ENCODE peak calls at places on chromosome 17, in nine cellular contexts. Y, B, C, Z, P, S, D, T and Q are unnamed samples. For H3K4me1, the result is how much of the 10 kb centered on the place peaks cover.

GRCh38 chr17:62591323-62591722 is 36.1 kb upstream of the MRC2 start:
- DNase-seq in C (no peak), T (no peak), Y (no peak), B (no peak), Z (no peak), D (peak), S (no peak), P (no peak), Q (no peak)

GRCh38 chr17:80501739-80502577 is 25.6 kb upstream of the NPTX1 start:
- DNase-seq in P (no peak), C (no peak), B (no peak), Z (no peak), Y (no peak), D (no peak), T (no peak), S (peak), Q (no peak)

GRCh38 chr17:1197379-1197778 is 17.6 kb upstream of the ABR start:
- DNase-seq in B (peak), Y (no peak), C (no peak), T (peak), P (no peak), D (peak), S (no peak), Z (no peak), Q (no peak)

GRCh38 chr17:16975744-16976625 is 4.1 kb upstream of the TNFRSF13B start:
- DNase-seq in Y (no peak), Z (peak), T (no peak), P (no peak), C (no peak), B (no peak), D (no peak), S (no peak), Q (no peak)

GRCh38 chr17:42422412-42422957 is 571 bp downstream of the CAVIN1 start:
- DNase-seq in P (peak), C (no peak), S (peak), B (peak), D (peak), Z (no peak), Y (peak), T (no peak), Q (peak)

GRCh38 chr17:66549731-66550207 is 247.4 kb downstream of the PRKCA start:
- DNase-seq in Y (no peak), C (no peak), Z (no peak), D (no peak), B (no peak), S (peak), T (no peak), P (no peak), Q (no peak)

GRCh38 chr17:35769895-35770486 is 9.3 kb downstream of the C17orf50 start:
- DNase-seq in T (no peak), B (no peak), Y (no peak), S (no peak), D (no peak), C (no peak), P (no peak), Z (no peak), Q (no peak)

GRCh38 chr17:28999216-28999615 is 6.6 kb downstream of the SEZ6 start:
- DNase-seq in S (no peak), P (no peak), D (no peak), C (no peak), Z (no peak), T (no peak), Y (no peak), B (no peak), Q (no peak)

GRCh38 chr17:65750678-65751077 is 189.2 kb upstream of the AXIN2 start:
- DNase-seq in Z (peak), P (peak), T (peak), S (peak), D (peak), B (peak), C (peak), Y (peak), Q (peak)

GRCh38 chr17:38583176-38583575 is 22.6 kb downstream of the SRCIN1 start:
- DNase-seq in Z (no peak), C (no peak), Y (no peak), T (no peak), D (no peak), S (no peak), B (no peak), P (no peak), Q (no peak)

GRCh38 chr17:47692137-47692894 is 1.6 kb upstream of the TBKBP1 start:
- DNase-seq in P (no peak), Z (no peak), Y (no peak), D (no peak), B (no peak), S (no peak), C (no peak), T (no peak), Q (no peak)

GRCh38 chr17:27489045-27489715 is 32.9 kb downstream of the KSR1 start:
- DNase-seq in D (peak), P (no peak), B (peak), Y (no peak), C (peak), S (peak), Z (no peak), T (peak), Q (peak)

GRCh38 chr17:36443777-36444176 is 42.7 kb upstream of the ZNHIT3 start:
- DNase-seq in T (no peak), Z (no peak), S (no peak), Y (no peak), C (no peak), D (no peak), P (no peak), B (no peak), Q (no peak)

GRCh38 chr17:55190748-55191147 is 74.0 kb upstream of the HLF start:
- DNase-seq in P (no peak), D (no peak), S (no peak), Z (no peak), C (no peak), T (no peak), Y (no peak), B (no peak), Q (no peak)

GRCh38 chr17:60260540-60260939 is 110.8 kb downstream of the CA4 start:
- DNase-seq in S (no peak), T (no peak), D (no peak), B (no peak), P (no peak), Z (no peak), C (no peak), Y (no peak), Q (no peak)

GRCh38 chr17:63601439-63602371 is 1.0 kb downstream of the TACO1 start:
- DNase-seq in Z (no peak), P (peak), S (peak), Y (peak), D (no peak), B (no peak), T (no peak), C (no peak), Q (peak)

GRCh38 chr17:75602644-75603043 is 15.0 kb downstream of the MYO15B start:
- DNase-seq in Y (no peak), T (no peak), D (no peak), S (no peak), B (no peak), Z (no peak), P (no peak), C (no peak), Q (no peak)

GRCh38 chr17:21539146-21539545 is 153.2 kb upstream of the KCNJ18 start:
- DNase-seq in P (no peak), C (no peak), Z (no peak), D (no peak), B (no peak), Y (no peak), T (no peak), S (no peak), Q (no peak)

DNA sequence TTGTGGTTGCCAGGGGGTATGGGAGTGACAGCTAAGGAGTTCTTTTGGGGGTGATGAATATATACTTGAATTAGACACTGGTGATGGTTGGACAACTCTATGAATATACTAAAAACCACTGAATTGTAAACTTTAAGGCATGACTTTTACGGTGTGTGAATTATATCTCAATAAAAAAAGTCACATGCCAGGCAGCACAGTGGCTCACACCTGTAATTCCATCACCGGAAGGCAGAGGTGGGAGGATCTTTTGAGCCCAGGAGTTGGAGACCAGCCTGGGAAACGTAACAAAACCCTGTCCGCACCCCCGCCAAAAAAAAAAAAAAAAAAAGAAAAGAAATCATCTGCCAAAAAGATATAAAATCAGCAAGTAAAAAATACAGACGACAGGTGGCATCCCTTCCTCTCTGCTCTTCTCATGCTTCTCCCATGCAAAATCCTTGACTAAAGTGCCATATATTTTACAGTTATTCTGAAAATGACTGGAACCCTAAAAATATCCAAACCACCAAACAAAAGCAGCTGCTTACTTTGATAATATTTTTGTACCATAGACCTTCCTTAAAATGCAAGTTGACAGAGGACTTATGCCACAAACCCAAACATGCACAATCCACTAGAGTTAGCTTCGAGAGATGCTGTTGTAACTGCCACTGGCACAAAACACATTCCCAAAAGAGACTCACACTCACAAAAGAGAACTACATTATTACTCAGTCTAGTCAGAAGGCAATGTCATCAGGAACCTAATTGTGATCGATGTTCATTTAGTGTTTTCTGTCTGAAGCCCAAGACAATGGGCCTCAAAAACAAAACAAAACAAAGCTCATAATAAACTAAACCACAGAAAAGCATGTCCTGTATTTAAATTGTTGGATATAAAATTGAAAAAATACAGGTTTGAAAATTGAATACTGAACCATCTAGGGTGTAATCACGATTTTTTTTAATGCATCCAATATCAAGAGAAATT is 2.5 kb downstream of the CRLF3 start:
- DNase-seq in B (no peak), Y (no peak), D (no peak), T (no peak), Z (peak), C (no peak), P (no peak), S (no peak), Q (no peak)
- H3K4me1 ChIP-seq in B (under half), Y (under half), D (under half), T (under half), Z (half or more), C (under half), P (under half), S (under half), Q (under half)

GRCh38 chr17:7017827-7018200 is 5.0 kb upstream of the BCL6B start:
- DNase-seq in P (no peak), T (no peak), D (no peak), C (no peak), Z (no peak), Y (no peak), S (no peak), B (no peak), Q (no peak)
- H3K4me1 ChIP-seq in P (under half), T (under half), D (under half), C (half or more), Z (under half), Y (under half), S (under half), B (under half), Q (under half)

GRCh38 chr17:4476512-4477070 is 22.1 kb upstream of the SPNS2 start:
- DNase-seq in Z (no peak), P (no peak), S (no peak), C (no peak), T (no peak), B (no peak), D (no peak), Y (peak), Q (peak)
- H3K4me1 ChIP-seq in Z (under half), P (under half), S (under half), C (half or more), T (under half), B (under half), D (under half), Y (half or more), Q (under half)

DNA sequence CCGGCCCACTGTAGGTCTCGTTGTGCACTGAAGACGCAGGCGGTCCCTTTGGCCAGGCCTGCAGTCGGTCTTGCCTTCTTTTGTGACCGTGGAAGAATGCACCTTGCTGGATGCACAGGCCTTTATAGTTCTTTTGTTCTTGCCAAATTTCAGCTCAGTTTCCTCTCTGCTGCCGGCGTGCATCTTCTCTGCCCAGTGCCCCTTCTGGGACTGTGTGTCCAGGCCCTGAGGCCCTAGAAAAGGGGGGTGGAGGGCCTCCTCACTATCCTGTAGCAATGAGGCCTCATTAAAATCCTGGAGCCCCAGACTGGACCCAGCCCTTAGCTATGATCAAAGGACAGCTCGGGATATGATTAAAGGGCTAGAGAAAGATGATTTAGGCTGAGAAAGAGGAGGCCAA is 229.8 kb downstream of the SEC14L1 start:
- DNase-seq in T (no peak), Y (no peak), Z (no peak), D (peak), P (no peak), B (no peak), S (no peak), C (no peak), Q (no peak)
- H3K4me1 ChIP-seq in T (half or more), Y (half or more), Z (half or more), D (half or more), P (under half), B (under half), S (half or more), C (half or more), Q (under half)

GRCh38 chr17:50144845-50145531 is 5.5 kb downstream of the PPP1R9B start:
- DNase-seq in D (peak), T (no peak), Z (no peak), Y (no peak), P (no peak), B (peak), S (no peak), C (no peak), Q (no peak)

GRCh38 chr17:50143461-50144176 is 6.9 kb downstream of the PPP1R9B start:
- DNase-seq in C (no peak), P (no peak), B (no peak), Z (no peak), D (no peak), Y (no peak), S (no peak), T (no peak), Q (no peak)

GRCh38 chr17:50146230-50146926 is 4.1 kb downstream of the PPP1R9B start:
- DNase-seq in D (no peak), T (no peak), S (no peak), Z (no peak), C (no peak), P (no peak), Y (peak), B (no peak), Q (peak)

GRCh38 chr17:50145532-50146229 is 4.8 kb downstream of the PPP1R9B start:
- DNase-seq in T (no peak), Z (no peak), Y (no peak), P (no peak), C (no peak), S (no peak), D (no peak), B (no peak), Q (no peak)

DNA sequence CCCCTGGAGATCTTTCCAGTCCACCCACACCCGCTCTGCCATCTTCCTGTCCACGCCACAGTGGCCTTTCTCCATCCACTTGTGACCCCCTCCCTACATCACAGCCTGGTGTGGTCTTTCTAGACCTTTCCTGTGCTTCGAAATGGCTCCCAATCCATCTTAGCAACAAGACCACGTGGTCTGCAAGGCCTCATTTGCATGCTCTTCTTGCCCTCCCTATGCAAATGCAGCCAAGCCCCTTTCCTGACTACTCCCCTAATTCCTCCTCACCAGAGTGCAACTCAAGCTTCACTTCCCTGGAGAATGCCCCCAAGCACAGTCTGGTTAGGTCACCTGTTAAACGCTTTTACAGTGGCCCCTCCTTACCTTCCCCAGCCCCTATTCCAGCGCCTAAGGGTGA is 6.1 kb downstream of the PPP1R9B start:
- DNase-seq in D (no peak), B (no peak), S (no peak), T (no peak), Y (no peak), C (no peak), P (no peak), Z (no peak), Q (no peak)
- H3K4me1 ChIP-seq in D (under half), B (under half), S (under half), T (under half), Y (under half), C (half or more), P (under half), Z (under half), Q (half or more)

GRCh38 chr17:82411396-82412053 is 6.6 kb upstream of the HEXD start:
- DNase-seq in D (no peak), C (no peak), T (no peak), S (no peak), Z (no peak), B (no peak), P (no peak), Y (no peak), Q (no peak)

GRCh38 chr17:82412535-82413520 is 5.3 kb upstream of the HEXD start:
- DNase-seq in C (no peak), Y (peak), B (peak), S (no peak), D (no peak), T (no peak), Z (no peak), P (no peak), Q (no peak)

GRCh38 chr17:82408288-82408937 is 9.7 kb upstream of the HEXD start:
- DNase-seq in S (no peak), P (no peak), Z (no peak), Y (no peak), D (no peak), C (no peak), B (no peak), T (no peak), Q (no peak)

GRCh38 chr17:82408938-82409318 is 9.2 kb upstream of the HEXD start:
- DNase-seq in D (no peak), B (no peak), Z (no peak), T (no peak), P (no peak), Y (no peak), S (no peak), C (no peak), Q (no peak)

DNA sequence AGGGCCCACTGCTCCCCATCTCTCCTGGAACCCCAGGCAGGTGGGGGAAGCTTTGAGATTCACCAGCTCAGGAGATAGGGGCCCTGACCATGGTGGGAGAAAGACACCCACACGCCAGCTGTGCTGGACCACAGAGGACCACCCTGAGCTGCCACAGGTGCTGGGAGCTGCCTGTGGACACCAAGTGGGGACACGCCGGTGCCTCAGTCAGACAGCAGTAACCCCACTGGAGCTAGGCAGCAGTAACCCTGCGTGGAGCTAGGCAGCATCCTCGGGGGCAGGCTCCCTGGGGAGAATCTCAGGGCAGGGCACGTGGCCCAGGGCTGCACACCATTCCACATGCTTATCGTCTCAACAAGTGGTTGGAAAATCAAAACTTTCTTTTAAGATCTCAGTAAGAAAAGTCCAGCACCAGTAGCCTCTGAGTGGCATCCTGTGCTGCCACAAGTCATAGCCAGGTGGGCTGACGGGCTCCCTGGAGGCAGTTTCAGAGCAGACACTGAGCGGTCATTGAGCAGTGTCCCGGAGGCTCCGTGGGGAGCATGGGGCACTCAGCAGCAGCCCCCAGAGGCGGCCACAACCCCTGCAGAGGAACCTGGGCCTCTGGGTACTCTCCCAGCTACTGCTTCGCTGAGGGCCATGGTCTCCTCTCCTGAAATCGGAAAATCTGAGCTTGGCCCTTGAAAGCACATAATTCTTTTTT is 8.0 kb upstream of the HEXD start:
- DNase-seq in D (no peak), B (no peak), Z (no peak), S (no peak), Y (no peak), P (no peak), T (no peak), C (no peak), Q (no peak)
- H3K4me1 ChIP-seq in D (under half), B (under half), Z (under half), S (under half), Y (under half), P (under half), T (under half), C (under half), Q (under half)

DNA sequence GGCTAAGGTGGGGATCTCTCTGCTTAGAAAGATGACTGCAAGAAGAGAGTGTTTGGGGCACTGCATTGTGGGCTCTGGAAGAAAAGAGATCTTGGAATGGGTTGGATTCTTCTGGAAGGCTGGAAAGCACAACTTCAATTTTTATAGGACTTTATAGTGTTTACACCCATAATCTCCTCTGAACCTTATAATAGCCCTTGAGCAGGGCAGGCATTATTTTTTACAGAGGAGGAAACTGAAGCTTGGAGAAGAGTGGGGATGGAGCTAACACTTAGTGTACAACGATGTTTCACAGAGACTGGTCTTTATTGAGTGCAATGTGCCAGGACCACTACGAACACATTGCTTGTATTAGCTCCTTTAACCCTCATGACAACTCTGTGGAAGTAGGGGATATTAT is 10.4 kb downstream of the TNS4 start:
- DNase-seq in D (no peak), Z (no peak), C (no peak), S (no peak), P (no peak), B (no peak), T (no peak), Y (no peak), Q (no peak)
- H3K4me1 ChIP-seq in D (under half), Z (under half), C (under half), S (half or more), P (under half), B (under half), T (under half), Y (under half), Q (under half)

DNA sequence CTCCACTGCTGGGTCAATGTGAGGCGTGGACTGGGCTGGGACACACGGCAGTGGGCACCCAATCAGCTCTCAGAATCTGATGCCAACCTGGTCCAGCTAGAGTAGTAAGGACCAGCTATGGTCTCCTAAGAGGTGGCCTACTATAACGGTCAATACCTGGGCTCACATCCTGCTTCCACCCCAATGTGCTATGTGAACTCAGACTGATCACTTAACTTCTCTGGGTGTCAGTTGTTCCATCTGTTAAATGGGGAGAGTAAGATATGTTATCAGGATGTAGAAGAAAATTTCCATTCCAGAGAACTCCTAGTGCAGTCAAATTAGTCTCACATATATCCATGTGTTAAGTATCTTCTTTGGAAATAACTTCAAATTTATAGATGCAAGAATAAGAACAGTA is 14.2 kb downstream of the FAM117A start:
- DNase-seq in T (no peak), B (no peak), P (no peak), Z (no peak), Y (no peak), D (no peak), C (no peak), S (no peak), Q (no peak)
- H3K4me1 ChIP-seq in T (under half), B (under half), P (under half), Z (half or more), Y (under half), D (under half), C (half or more), S (under half), Q (under half)